ENCODE peak calls at places on chromosomes 1 and 21, in six cellular contexts. V is GM23338, D is NT2/D1, Z is bronchial epithelial cell, C is fibroblast of lung, O is heart right ventricle. B is an unnamed sample. For H3K36me3, the result is how much of the 10 kb centered on the place peaks cover.

GRCh38 chr1:24491577-24492360 is 10.9 kb upstream of the RCAN3 start:
- DNase-seq in C (no peak), Z (no peak), D (no peak), V (peak), O (no peak), B (no peak)

GRCh38 chr1:113929750-113930498 is 800 bp downstream of the HIPK1 start:
- DNase-seq in V (peak), C (no peak), Z (peak), D (no peak), O (peak), B (peak)

GRCh38 chr1:35706846-35707245 is 11.8 kb downstream of the C1orf216 start:
- DNase-seq in D (no peak), Z (no peak), O (no peak), V (peak), C (no peak), B (no peak)

GRCh38 chr1:104082221-104082620 is 332.5 kb downstream of the AMY1C start:
- DNase-seq in V (no peak), C (no peak), O (no peak), Z (no peak), D (no peak), B (no peak)

GRCh38 chr1:159239551-159240220 is 35.0 kb downstream of the ACKR1 start:
- DNase-seq in O (no peak), C (no peak), Z (peak), V (no peak), D (no peak), B (no peak)

GRCh38 chr1:203304391-203304918 is 864 bp upstream of the BTG2 start:
- DNase-seq in D (no peak), O (no peak), C (no peak), V (no peak), Z (no peak), B (no peak)

GRCh38 chr1:234619794-234620247 is 9.8 kb upstream of the IRF2BP2 start:
- DNase-seq in Z (no peak), V (no peak), C (no peak), O (no peak), D (no peak), B (no peak)

GRCh38 chr1:63946866-63947491 is 173.2 kb downstream of the ROR1 start:
- DNase-seq in C (peak), V (no peak), D (no peak), O (peak), Z (peak), B (no peak)

GRCh38 chr21:27275294-27275927 is 308.5 kb upstream of the ADAMTS5 start:
- DNase-seq in D (no peak), C (peak), O (no peak), V (no peak), Z (peak), B (no peak)

DNA sequence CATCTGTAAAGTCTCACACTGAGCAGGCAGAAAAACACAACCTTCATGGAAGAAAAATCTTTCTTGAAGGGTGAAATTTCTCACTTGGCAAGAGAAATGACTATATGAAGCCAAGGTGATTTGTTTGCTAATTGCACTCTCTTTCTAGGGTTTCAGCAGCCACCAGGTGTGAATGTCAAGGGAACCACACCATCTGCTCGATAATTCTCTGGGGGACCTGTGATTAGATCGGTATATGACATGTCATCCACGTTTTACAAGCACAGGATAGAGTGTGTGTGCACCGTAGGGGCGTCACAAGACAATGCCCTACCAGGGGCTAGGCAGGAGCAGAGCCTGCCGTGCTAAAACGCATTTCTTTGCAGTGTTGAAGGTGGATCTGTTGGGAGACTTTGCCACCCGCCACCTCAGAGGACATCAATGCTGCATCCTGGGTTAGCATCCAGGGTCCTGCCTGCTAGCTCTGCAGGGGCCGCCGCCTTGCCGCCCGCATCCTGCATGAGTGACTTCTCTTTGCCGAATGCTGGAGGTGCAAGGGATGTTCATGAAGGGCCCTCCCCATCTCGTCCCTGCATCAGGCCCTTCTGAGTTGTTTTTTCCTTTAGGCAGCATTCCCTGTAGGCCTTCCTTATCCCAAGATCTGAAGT is 37.8 kb upstream of the CCSAP start:
- DNase-seq in O (no peak), D (no peak), Z (no peak), V (no peak), C (no peak), B (no peak)
- H3K4me3 ChIP-seq in O (no peak), D (no peak), Z (no peak), V (peak), C (no peak), B (no peak)

GRCh38 chr1:206591236-206591635 is 21.0 kb downstream of the EIF2D start:
- DNase-seq in V (no peak), C (peak), D (no peak), Z (no peak), O (no peak), B (no peak)
- H3K36me3 ChIP-seq in V (under half), C (under half), D (half or more), Z (under half), O (half or more), B (under half)

GRCh38 chr1:168921514-168922106 is 184.9 kb upstream of the ATP1B1 start:
- DNase-seq in V (no peak), C (no peak), O (no peak), D (no peak), Z (no peak), B (no peak)
- H3K4me3 ChIP-seq in V (no peak), C (no peak), O (no peak), D (no peak), Z (no peak), B (no peak)

DNA sequence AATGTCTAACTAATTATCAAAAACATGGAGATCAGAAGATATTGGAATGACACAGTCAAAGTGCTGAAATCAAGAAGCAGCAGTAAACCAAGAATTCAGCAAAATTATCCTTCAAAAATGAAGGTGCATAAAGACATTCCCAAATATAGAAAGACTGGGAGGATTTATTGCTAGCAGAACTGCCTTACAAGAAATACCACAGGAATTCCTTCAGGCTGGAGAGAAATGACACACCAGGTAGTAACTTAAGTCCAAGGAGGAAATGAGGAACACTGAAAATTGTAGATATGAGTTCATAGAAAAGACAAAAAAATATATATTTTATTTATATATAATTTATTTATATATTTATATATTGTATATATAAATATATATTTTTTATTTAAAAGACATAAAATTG is 217.2 kb downstream of the RPS6KC1 start:
- DNase-seq in C (peak), V (no peak), O (no peak), D (no peak), Z (peak), B (no peak)
- H3K36me3 ChIP-seq in C (under half), V (under half), O (under half), D (under half), Z (under half), B (under half)

GRCh38 chr1:66183386-66183785 is 350.6 kb upstream of the SGIP1 start:
- DNase-seq in V (no peak), C (no peak), D (no peak), O (no peak), Z (no peak), B (no peak)

GRCh38 chr1:66176828-66177227 is 357.1 kb upstream of the SGIP1 start:
- DNase-seq in Z (no peak), C (no peak), V (peak), O (no peak), D (no peak), B (no peak)

GRCh38 chr1:66182551-66183178 is 351.3 kb upstream of the SGIP1 start:
- DNase-seq in Z (peak), V (no peak), C (peak), O (no peak), D (no peak), B (peak)

GRCh38 chr1:66177483-66177882 is 356.5 kb upstream of the SGIP1 start:
- DNase-seq in V (no peak), Z (no peak), O (no peak), C (no peak), D (no peak), B (no peak)

DNA sequence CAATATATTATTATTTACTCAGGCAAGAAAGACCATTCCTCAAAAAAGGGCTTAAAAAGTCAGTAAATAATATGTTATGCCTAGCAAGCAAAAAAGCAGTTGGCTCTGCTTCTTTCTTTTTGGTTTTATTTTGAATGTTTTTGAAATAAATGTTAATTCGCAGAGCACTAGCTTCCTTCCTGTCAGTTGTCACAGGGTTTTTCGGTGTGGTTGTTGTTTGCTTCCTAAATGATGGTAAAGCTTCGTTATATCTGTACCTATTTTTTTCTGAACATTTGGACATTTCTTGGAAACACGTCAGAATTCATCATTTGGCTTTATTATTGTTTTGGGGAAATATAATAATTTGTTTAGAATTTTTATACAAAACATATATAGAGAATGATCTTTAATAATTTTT is 352.0 kb upstream of the SGIP1 start:
- DNase-seq in V (no peak), D (no peak), C (no peak), Z (no peak), O (no peak), B (no peak)
- H3K4me3 ChIP-seq in V (no peak), D (no peak), C (no peak), Z (no peak), O (no peak), B (no peak)

DNA sequence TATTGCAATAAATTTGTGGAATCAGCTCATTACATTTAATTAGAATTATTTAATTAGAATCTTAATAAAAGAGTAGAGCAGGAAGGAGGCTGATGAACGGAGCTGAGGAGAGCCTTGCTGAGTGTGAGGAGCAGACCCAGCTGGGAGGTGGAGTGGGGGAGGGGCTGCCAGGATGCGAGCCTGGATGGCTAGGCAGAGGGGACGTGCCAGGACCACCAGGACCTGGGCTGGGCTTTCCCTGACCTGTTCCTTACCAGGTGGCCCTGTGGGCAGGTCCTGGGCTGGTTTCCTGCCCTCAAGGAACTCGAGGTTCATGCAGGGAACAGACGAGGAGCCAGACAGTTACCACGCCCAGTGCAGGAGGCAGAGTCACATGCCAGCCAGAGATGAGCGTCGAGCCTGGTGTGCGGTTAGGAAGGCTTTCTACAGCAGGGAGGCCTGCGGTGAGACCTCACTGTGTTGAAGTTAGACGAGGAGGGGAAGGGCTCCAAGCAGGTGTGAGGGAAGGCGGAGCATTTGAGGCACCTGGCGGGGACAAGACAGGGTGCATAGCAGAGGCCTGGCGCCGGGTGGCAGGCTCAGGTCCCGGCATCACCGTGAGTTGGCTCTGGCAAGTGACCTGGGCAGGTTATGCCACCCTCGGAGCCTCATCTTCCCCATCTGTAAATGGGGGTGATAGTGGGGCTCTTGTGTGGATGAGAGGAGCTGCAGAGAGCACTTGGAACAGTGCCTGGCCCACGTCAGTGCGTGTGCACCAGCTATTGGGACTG is 33.9 kb downstream of the LDLRAP1 start:
- DNase-seq in V (peak), C (no peak), Z (no peak), D (no peak), O (no peak), B (no peak)
- H3K36me3 ChIP-seq in V (under half), C (under half), Z (under half), D (under half), O (under half), B (under half)

GRCh38 chr1:37633040-37633949 is 1.4 kb downstream of the RSPO1 start:
- DNase-seq in C (no peak), V (peak), Z (no peak), D (no peak), O (no peak), B (no peak)
- H3K4me3 ChIP-seq in C (no peak), V (peak), Z (no peak), D (peak), O (no peak), B (no peak)